ENCODE peak calls at places on chromosomes 6 and 20, in ten cellular contexts. F is activated T-cell treated with anti-CD3 and anti-CD28 coated beads for 24 hours; S is AG09319; X is activated T-helper 1 cell treated with anti-CD3 and anti-CD28 coated beads, Interleukin-12 subunit alpha, Interleukin-12 subunit beta, Interleukin-2, Interleukin-4 antibody, amounts not matched to agents 30 ng/mL and 10 ng/mL and 1 ng/mL, durations not matched to agents 14 hours and 24 hours and 36 hours; N is mucosa of descending colon; I is Daoy; Y is HFF-Myc; Z is CD4-positive, alpha-beta memory T cell; O is HEK293T; D is endothelial cell. E is an unnamed sample.

GRCh38 chr20:12614764-12615163 is 394.0 kb upstream of the SPTLC3 start:
- DNase-seq in N (no peak), F (no peak), O (no peak), I (no peak), X (no peak), Z (no peak), S (no peak), D (no peak), Y (no peak), E (no peak)

GRCh38 chr20:45969712-45970634 is 2.0 kb downstream of the ZNF335 start:
- DNase-seq in Y (peak), Z (no peak), N (no peak), X (no peak), O (peak), I (peak), D (peak), S (no peak), F (no peak), E (peak)

GRCh38 chr6:6701864-6702263 is 113.3 kb downstream of the LY86 start:
- DNase-seq in N (peak), Y (no peak), D (no peak), Z (no peak), I (no peak), S (no peak), X (no peak), F (no peak), O (no peak), E (no peak)

GRCh38 chr6:132659082-132659481 is at the start of gene TAAR1:
- DNase-seq in Y (no peak), S (no peak), Z (no peak), I (no peak), O (no peak), D (no peak), N (no peak), X (no peak), F (no peak), E (no peak)

GRCh38 chr20:31260326-31260932 is 3.0 kb downstream of the DEFB115 start:
- DNase-seq in Z (no peak), S (no peak), O (peak), X (no peak), D (no peak), N (no peak), I (no peak), Y (no peak), F (no peak), E (no peak)

GRCh38 chr6:128806274-128806673 is 76.7 kb upstream of the LAMA2 start:
- DNase-seq in Z (no peak), S (no peak), Y (no peak), O (no peak), I (no peak), N (no peak), F (no peak), X (no peak), D (no peak), E (no peak)

GRCh38 chr20:17933711-17934110 is 34.9 kb downstream of the SNX5 start:
- DNase-seq in D (no peak), F (no peak), I (no peak), X (no peak), S (no peak), O (no peak), N (no peak), Z (no peak), Y (no peak), E (no peak)

GRCh38 chr20:2237059-2237458 is 58.7 kb upstream of the TGM3 start:
- DNase-seq in S (peak), N (peak), Z (no peak), X (no peak), Y (peak), D (no peak), F (no peak), I (peak), O (no peak), E (no peak)

GRCh38 chr20:62210496-62210855 is 9.6 kb downstream of the HRH3 start:
- DNase-seq in O (no peak), F (no peak), Y (no peak), I (no peak), X (no peak), S (no peak), N (peak), Z (no peak), D (no peak), E (no peak)

GRCh38 chr20:46011631-46012482 is 3.1 kb downstream of the MMP9 start:
- DNase-seq in F (no peak), I (peak), O (peak), Z (no peak), S (no peak), X (no peak), D (no peak), N (peak), Y (peak), E (peak)

GRCh38 chr6:38638941-38639497 is 710 bp downstream of the BTBD9 start:
- DNase-seq in D (peak), F (peak), Z (peak), S (peak), I (peak), N (peak), Y (no peak), X (peak), O (peak), E (peak)

GRCh38 chr6:83948851-83949250 is 84.7 kb upstream of the MRAP2 start:
- DNase-seq in Z (no peak), O (no peak), D (no peak), Y (no peak), N (no peak), F (no peak), X (no peak), S (no peak), I (no peak), E (no peak)

GRCh38 chr6:129498950-129499870 is 210.8 kb downstream of the ARHGAP18 start:
- DNase-seq in S (no peak), D (no peak), Y (peak), N (no peak), Z (peak), I (peak), F (no peak), O (peak), X (no peak), E (no peak)

GRCh38 chr20:51735728-51736600 is 32.2 kb downstream of the ATP9A start:
- DNase-seq in N (peak), Z (no peak), I (no peak), D (no peak), F (no peak), Y (no peak), X (no peak), S (no peak), O (no peak), E (no peak)

GRCh38 chr20:31570735-31571617 is 34.1 kb upstream of the ID1 start:
- DNase-seq in F (no peak), Y (no peak), O (no peak), N (no peak), D (no peak), X (no peak), Z (no peak), S (no peak), I (peak), E (no peak)

GRCh38 chr6:5471044-5471443 is 209.7 kb downstream of the FARS2 start:
- DNase-seq in D (peak), F (peak), O (peak), S (no peak), Y (peak), Z (no peak), N (no peak), I (peak), X (peak), E (peak)

GRCh38 chr6:39321761-39322160 is 741 bp downstream of the KCNK16 start:
- DNase-seq in N (no peak), O (no peak), F (no peak), Z (no peak), I (no peak), S (no peak), X (no peak), D (no peak), Y (no peak), E (no peak)

GRCh38 chr6:152063170-152063921 is 255.9 kb downstream of the ESR1 start:
- DNase-seq in Z (no peak), Y (no peak), N (no peak), F (no peak), I (no peak), X (no peak), S (no peak), O (no peak), D (no peak), E (no peak)

GRCh38 chr6:34273242-34273805 is 24.5 kb upstream of the SMIM29 start:
- DNase-seq in F (no peak), D (peak), O (no peak), S (no peak), I (no peak), N (no peak), X (no peak), Z (no peak), Y (no peak), E (no peak)

GRCh38 chr6:105135056-105135455 is 44.8 kb downstream of the POPDC3 start:
- DNase-seq in Z (no peak), O (peak), N (no peak), D (no peak), X (no peak), S (no peak), F (no peak), I (peak), Y (no peak), E (no peak)

GRCh38 chr20:4728121-4728520 is 6.4 kb downstream of the PRND start:
- DNase-seq in Z (no peak), N (no peak), Y (no peak), O (no peak), D (no peak), X (no peak), F (no peak), S (no peak), I (no peak), E (no peak)

GRCh38 chr20:63972312-63973159 is 2.8 kb upstream of the ZNF512B start:
- DNase-seq in X (no peak), Z (peak), N (no peak), Y (no peak), I (peak), F (no peak), S (no peak), O (no peak), D (no peak), E (no peak)

GRCh38 chr20:63293866-63294535 is 1.0 kb downstream of the COL20A1 start:
- DNase-seq in N (no peak), S (no peak), X (no peak), Z (peak), D (no peak), F (no peak), Y (no peak), I (no peak), O (no peak), E (no peak)

GRCh38 chr6:56637640-56638039 is 5.0 kb downstream of the DST start:
- DNase-seq in O (peak), F (no peak), D (no peak), I (peak), N (no peak), Z (no peak), S (peak), X (no peak), Y (peak), E (no peak)

GRCh38 chr6:170265655-170266054 is 25.2 kb downstream of the DLL1 start:
- DNase-seq in I (no peak), F (no peak), N (peak), X (no peak), O (no peak), D (no peak), Y (no peak), Z (no peak), S (no peak), E (no peak)

GRCh38 chr20:31712564-31713311 is 9.9 kb downstream of the BCL2L1 start:
- DNase-seq in I (peak), Y (peak), O (no peak), S (no peak), Z (no peak), X (no peak), D (no peak), N (peak), F (no peak), E (no peak)

GRCh38 chr6:12422848-12423247 is 132.7 kb downstream of the EDN1 start:
- DNase-seq in F (no peak), N (no peak), Y (no peak), I (no peak), S (peak), O (no peak), X (no peak), D (no peak), Z (no peak), E (no peak)

GRCh38 chr20:59751075-59751711 is 146.9 kb downstream of the PHACTR3 start:
- DNase-seq in N (peak), S (peak), Y (no peak), D (peak), I (peak), O (peak), Z (no peak), X (no peak), F (peak), E (no peak)

GRCh38 chr6:88629838-88630462 is 333.5 kb downstream of the RNGTT start:
- DNase-seq in D (peak), O (no peak), I (peak), F (no peak), Z (no peak), X (no peak), Y (no peak), S (no peak), N (no peak), E (no peak)

GRCh38 chr6:57006101-57006500 is 40.4 kb upstream of the KIAA1586 start:
- DNase-seq in X (no peak), I (no peak), Z (no peak), D (no peak), N (no peak), F (no peak), O (no peak), S (no peak), Y (no peak), E (no peak)

E was measured in CD4-positive, CD25-positive, alpha-beta regulatory T cell.